ENCODE peak calls at places on chromosomes 3 and 15, in six cellular contexts. T is GM12878, D is K562, O is SK-N-SH, U is HL-60, G is H1. P is an unnamed sample.

GRCh38 chr3:167125612-167126407 is 254.3 kb downstream of the ZBBX start:
- DNase-seq in T (no peak), D (no peak), O (no peak), U (no peak), G (no peak), P (no peak)

GRCh38 chr3:168517514-168518071 is 421.9 kb upstream of the GOLIM4 start:
- DNase-seq in T (peak; percentile 41), D (no peak), O (no peak), U (no peak), G (no peak), P (peak; percentile 57)

GRCh38 chr3:4398120-4398740 is 68.8 kb downstream of the SUMF1 start:
- DNase-seq in T (no peak), D (no peak), O (no peak), U (no peak), G (no peak), P (no peak)

GRCh38 chr3:142568393-142569017 is 10.0 kb downstream of the ATR start:
- DNase-seq in T (no peak), D (peak; percentile 9), O (no peak), U (no peak), G (peak; percentile 80), P (no peak)

GRCh38 chr3:156304406-156304805 is 184.0 kb downstream of the KCNAB1 start:
- DNase-seq in T (no peak), D (no peak), O (no peak), U (no peak), G (no peak), P (no peak)

GRCh38 chr15:80957976-80958375 is 31.6 kb downstream of the MESD start:
- DNase-seq in T (no peak), D (no peak), O (no peak), U (no peak), G (no peak), P (no peak)

GRCh38 chr15:90618330-90619136 is 88.8 kb downstream of the CRTC3 start:
- DNase-seq in T (no peak), D (no peak), O (no peak), U (no peak), G (no peak), P (no peak)

GRCh38 chr3:5022966-5023776 is 43.9 kb downstream of the BHLHE40 start:
- DNase-seq in T (no peak), D (peak; percentile 97), O (no peak), U (no peak), G (no peak), P (peak; percentile 73)

GRCh38 chr3:178370387-178370786 is 165.8 kb upstream of the KCNMB2 start:
- DNase-seq in T (no peak), D (no peak), O (no peak), U (no peak), G (no peak), P (no peak)

GRCh38 chr15:60760646-60761504 is 281.9 kb upstream of the ICE2 start:
- DNase-seq in T (no peak), D (no peak), O (no peak), U (no peak), G (no peak), P (no peak)

GRCh38 chr15:70262591-70263274 is 165.0 kb upstream of the TLE3 start:
- DNase-seq in T (no peak), D (no peak), O (peak; percentile 56), U (no peak), G (no peak), P (no peak)

GRCh38 chr3:127675651-127676391 is 3.1 kb downstream of the ABTB1 start:
- DNase-seq in T (no peak), D (no peak), O (no peak), U (no peak), G (peak; percentile 39), P (no peak)

GRCh38 chr3:138066383-138066782 is 49.0 kb downstream of the DZIP1L start:
- DNase-seq in T (no peak), D (no peak), O (no peak), U (no peak), G (no peak), P (no peak)

GRCh38 chr15:42737529-42738328 is 801 bp upstream of the CDAN1 start:
- DNase-seq in T (no peak), D (peak; percentile 55), O (no peak), U (no peak), G (no peak), P (peak; percentile 32)

GRCh38 chr3:10410383-10411002 is 89.6 kb upstream of the SEC13 start:
- DNase-seq in T (no peak), D (no peak), O (no peak), U (no peak), G (no peak), P (no peak)

GRCh38 chr3:135860761-135861160 is 104.8 kb upstream of the PPP2R3A start:
- DNase-seq in T (no peak), D (no peak), O (no peak), U (no peak), G (no peak), P (no peak)

GRCh38 chr3:122183521-122183892 is at the start of gene CASR:
- DNase-seq in T (no peak), D (no peak), O (no peak), U (no peak), G (peak; percentile 55), P (no peak)

GRCh38 chr15:58329781-58330467 is 101.9 kb upstream of the LIPC start:
- DNase-seq in T (no peak), D (no peak), O (no peak), U (no peak), G (no peak), P (no peak)

GRCh38 chr3:122105626-122106025 is 50.5 kb downstream of the CD86 start:
- DNase-seq in T (no peak), D (no peak), O (no peak), U (no peak), G (no peak), P (no peak)

GRCh38 chr3:134460965-134461364 is 24.8 kb downstream of the ANAPC13 start:
- DNase-seq in T (no peak), D (no peak), O (no peak), U (no peak), G (no peak), P (no peak)

GRCh38 chr15:86916671-86917450 is 837.2 kb downstream of the AGBL1 start:
- DNase-seq in T (no peak), D (no peak), O (no peak), U (no peak), G (no peak), P (no peak)
- TF ChIP-seq GABPA in T (no peak), D (no peak), O (no peak), U (no peak), G (no peak), P (no peak)

GRCh38 chr3:84960994-84961393 is 2.2 kb downstream of the CADM2 start:
- DNase-seq in T (no peak), D (no peak), O (peak; percentile 4), U (no peak), G (no peak), P (no peak)
- H3K4me3 ChIP-seq in T (no peak overlapping the region), D (no peak overlapping the region), O (peak overlapping the region; percentile 63), U (no peak overlapping the region), G (peak overlapping the region; percentile 82), P (no peak overlapping the region)

GRCh38 chr3:149333518-149333859 is at the start of gene TM4SF18:
- DNase-seq in T (no peak), D (no peak), O (no peak), U (no peak), G (no peak), P (no peak)

GRCh38 chr3:149332781-149333517 is 487 bp downstream of the TM4SF18 start:
- DNase-seq in T (no peak), D (no peak), O (no peak), U (no peak), G (no peak), P (no peak)

GRCh38 chr3:149330609-149331008 is 2.8 kb downstream of the TM4SF18 start:
- DNase-seq in T (no peak), D (no peak), O (no peak), U (no peak), G (no peak), P (no peak)

GRCh38 chr3:149336925-149337324 is 3.5 kb upstream of the TM4SF18 start:
- DNase-seq in T (no peak), D (no peak), O (no peak), U (no peak), G (no peak), P (no peak)

DNA sequence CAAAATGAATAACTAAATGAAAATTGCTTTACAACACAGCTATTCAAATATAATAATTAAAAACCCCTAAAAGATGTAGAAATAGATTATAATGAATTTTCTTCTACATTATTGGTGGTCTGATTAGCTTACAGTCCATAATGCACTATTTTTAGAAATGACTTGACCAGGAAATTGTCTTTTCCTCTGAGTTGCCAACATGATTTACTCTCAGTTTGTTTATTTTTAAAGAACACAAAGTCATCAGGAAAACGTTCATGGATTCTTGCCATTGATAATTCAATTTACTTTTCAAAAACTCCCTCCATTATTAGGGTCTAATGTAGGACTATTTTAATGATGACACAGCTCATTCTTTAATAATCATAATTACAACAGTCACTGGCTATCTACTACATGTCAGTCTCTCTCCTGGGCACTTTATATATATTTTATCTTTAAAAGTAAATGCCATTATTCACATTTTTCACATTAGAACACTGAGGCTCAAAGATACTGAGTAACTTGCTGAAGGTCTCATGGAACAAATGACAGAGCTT is 1.1 kb downstream of the TM4SF18 start:
- DNase-seq in T (no peak), D (no peak), O (no peak), U (no peak), G (no peak), P (no peak)
- TF ChIP-seq GABPA in T (no peak), D (no peak), O (no peak), U (no peak), G (no peak), P (no peak)

GRCh38 chr15:65395567-65396185 is 17.9 kb upstream of the IGDCC3 start:
- DNase-seq in T (no peak), D (no peak), O (peak; percentile 80), U (no peak), G (peak; percentile 62), P (no peak)
- H3K4me3 ChIP-seq in T (no peak overlapping the region), D (no peak overlapping the region), O (peak overlapping the region; percentile 31), U (no peak overlapping the region), G (peak overlapping the region; percentile 62), P (no peak overlapping the region)

GRCh38 chr3:25433868-25434267 is 5.8 kb downstream of the RARB start:
- DNase-seq in T (no peak), D (peak; percentile 55), O (no peak), U (no peak), G (no peak), P (no peak)
- TF ChIP-seq GABPA in T (no peak), D (peak; percentile 89), O (peak; percentile 67), U (no peak), G (no peak), P (no peak)

GRCh38 chr15:92118162-92118935 is 264.8 kb downstream of the SLCO3A1 start:
- DNase-seq in T (no peak), D (no peak), O (no peak), U (no peak), G (no peak), P (no peak)
- H3K4me3 ChIP-seq in T (no peak overlapping the region), D (no peak overlapping the region), O (no peak overlapping the region), U (no peak overlapping the region), G (peak overlapping the region; percentile 44), P (no peak overlapping the region)